ENCODE peak calls at places on chromosomes 4 and X, in four cellular contexts. M is IMR-90; V is iPS-NIHi11; W is activated CD4-positive, alpha-beta T cell treated with anti-CD3 and anti-CD28 coated beads for 1 hour. F is an unnamed sample.

GRCh38 chrX:37785569-37785968 is 5.7 kb downstream of the CYBB start:
- DNase-seq in W (no peak), V (no peak), M (no peak), F (no peak)

GRCh38 chrX:50167366-50167765 is 33.4 kb downstream of the AKAP4 start:
- DNase-seq in W (no peak), M (no peak), V (no peak), F (no peak)

GRCh38 chr4:43133566-43133965 is 241.1 kb downstream of the GRXCR1 start:
- DNase-seq in M (no peak), W (no peak), V (no peak), F (no peak)

GRCh38 chrX:1466971-1467561 is 14.4 kb upstream of the ASMTL start:
- DNase-seq in M (no peak), W (peak), V (no peak), F (no peak)

GRCh38 chr4:150368667-150369066 is 213.3 kb upstream of the MAB21L2 start:
- DNase-seq in W (no peak), M (peak), V (no peak), F (no peak)

GRCh38 chr4:152328595-152328994 is 207.3 kb downstream of the FBXW7 start:
- DNase-seq in V (no peak), M (no peak), W (no peak), F (no peak)

GRCh38 chrX:85244411-85245210 is 820 bp downstream of the ZNF711 start:
- DNase-seq in V (peak), M (peak), W (no peak), F (peak)

GRCh38 chr4:11160288-11160687 is 268.4 kb downstream of the HS3ST1 start:
- DNase-seq in V (no peak), M (no peak), W (no peak), F (no peak)

GRCh38 chr4:39083164-39083563 is 21.1 kb downstream of the KLHL5 start:
- DNase-seq in W (no peak), V (no peak), M (peak), F (peak)

GRCh38 chr4:66028668-66029067 is 358.4 kb upstream of the EPHA5 start:
- DNase-seq in W (no peak), V (no peak), M (no peak), F (no peak)

GRCh38 chrX:39850630-39851152 is 247.1 kb downstream of the BCOR start:
- DNase-seq in W (no peak), V (no peak), M (peak), F (no peak)

GRCh38 chr4:88097301-88097700 is 61.1 kb downstream of the ABCG2 start:
- DNase-seq in W (no peak), M (peak), V (no peak), F (no peak)

GRCh38 chr4:17009871-17010367 is 111.5 kb upstream of the LDB2 start:
- DNase-seq in M (no peak), W (no peak), V (no peak), F (no peak)

GRCh38 chr4:183670251-183670650 is 11.2 kb downstream of the TRAPPC11 start:
- DNase-seq in W (no peak), V (no peak), M (no peak), F (no peak)

GRCh38 chr4:8294775-8295174 is 25.2 kb downstream of the HTRA3 start:
- DNase-seq in M (no peak), V (no peak), W (no peak), F (no peak)

GRCh38 chr4:125283702-125284279 is 31.0 kb upstream of the FAT4 start:
- DNase-seq in W (no peak), V (peak), M (peak), F (peak)

GRCh38 chrX:43741843-43742573 is 85.9 kb downstream of the MAOA start:
- DNase-seq in W (no peak), V (no peak), M (no peak), F (no peak)

GRCh38 chrX:133660356-133660755 is 245.1 kb upstream of the GPC4 start:
- DNase-seq in V (no peak), M (peak), W (no peak), F (no peak)

GRCh38 chr4:41129128-41129754 is 85.1 kb downstream of the APBB2 start:
- DNase-seq in M (no peak), V (no peak), W (no peak), F (no peak)

GRCh38 chrX:41670108-41670507 is 18.7 kb upstream of the GPR34 start:
- DNase-seq in M (peak), V (no peak), W (no peak), F (no peak)

GRCh38 chrX:2538016-2538415 is 37.2 kb upstream of the DHRSX start:
- DNase-seq in M (no peak), V (no peak), W (no peak), F (no peak)

GRCh38 chr4:16029329-16029728 is 54.5 kb downstream of the PROM1 start:
- DNase-seq in V (no peak), W (no peak), M (peak), F (peak)

GRCh38 chrX:13666836-13667235 is 13.9 kb downstream of the TCEANC start:
- DNase-seq in M (no peak), W (no peak), V (no peak), F (no peak)

GRCh38 chrX:130108647-130109428 is 1.5 kb downstream of the ELF4 start:
- DNase-seq in M (no peak), W (no peak), V (no peak), F (no peak)

GRCh38 chr4:46986922-46987638 is 6.3 kb downstream of the GABRA4 start:
- DNase-seq in V (no peak), W (no peak), M (no peak), F (no peak)

GRCh38 chr4:80361329-80361900 is 25.9 kb downstream of the CFAP299 start:
- DNase-seq in V (peak), W (no peak), M (peak), F (peak)

GRCh38 chr4:94181815-94182214 is 25.9 kb upstream of the SMARCAD1 start:
- DNase-seq in V (no peak), M (no peak), W (no peak), F (no peak)

GRCh38 chr4:72312032-72312650 is 256.9 kb downstream of the ADAMTS3 start:
- DNase-seq in V (peak), M (peak), W (no peak), F (peak)

GRCh38 chr4:27350161-27350560 is 489.5 kb downstream of the STIM2 start:
- DNase-seq in M (no peak), W (no peak), V (no peak), F (no peak)

GRCh38 chrX:102339312-102340298 is 92.6 kb downstream of the NXF2 start:
- DNase-seq in V (no peak), M (no peak), W (no peak), F (no peak)

F was measured in kidney glomerular epithelial cell.